ENCODE peak calls at places on chromosomes 13 and 19, in seven cellular contexts. B is cardiac fibroblast, I is fibroblast of lung, J is stomach, Q is uterus, R is MCF 10A, Z is AG04450. D is an unnamed sample.

GRCh38 chr13:29508130-29508873 is 87.2 kb downstream of the SLC7A1 start:
- DNase-seq in B (peak), I (peak), J (peak), Q (peak), R (peak), Z (peak), D (peak)

GRCh38 chr13:112647256-112647655 is 42.6 kb upstream of the ATP11A start:
- DNase-seq in B (no peak), I (no peak), J (no peak), Q (peak), R (no peak), Z (no peak), D (no peak)

GRCh38 chr19:5430237-5430636 is 25.0 kb upstream of the ZNRF4 start:
- DNase-seq in B (no peak), I (no peak), J (no peak), Q (no peak), R (no peak), Z (no peak), D (no peak)

GRCh38 chr13:28268800-28269223 is 130.5 kb downstream of the PAN3 start:
- DNase-seq in B (no peak), I (no peak), J (no peak), Q (no peak), R (no peak), Z (no peak), D (no peak)

GRCh38 chr13:108486096-108486495 is 143.3 kb upstream of the MYO16 start:
- DNase-seq in B (no peak), I (no peak), J (no peak), Q (no peak), R (no peak), Z (no peak), D (no peak)

GRCh38 chr13:86282450-86282849 is 483.2 kb upstream of the SLITRK6 start:
- DNase-seq in B (peak), I (peak), J (no peak), Q (no peak), R (peak), Z (no peak), D (no peak)

GRCh38 chr13:59038824-59039223 is 1124.9 kb downstream of the DIAPH3 start:
- DNase-seq in B (no peak), I (peak), J (no peak), Q (no peak), R (peak), Z (no peak), D (no peak)

GRCh38 chr13:113151745-113152707 is 6.4 kb upstream of the PROZ start:
- DNase-seq in B (peak), I (peak), J (no peak), Q (peak), R (no peak), Z (peak), D (peak)

GRCh38 chr19:10812196-10812595 is 23.8 kb downstream of the TMED1 start:
- DNase-seq in B (no peak), I (no peak), J (no peak), Q (no peak), R (no peak), Z (no peak), D (no peak)

GRCh38 chr19:2540251-2540645 is 64.3 kb downstream of the GADD45B start:
- DNase-seq in B (no peak), I (no peak), J (no peak), Q (no peak), R (no peak), Z (no peak), D (no peak)

GRCh38 chr19:2542341-2543069 is 66.6 kb downstream of the GADD45B start:
- DNase-seq in B (no peak), I (peak), J (no peak), Q (no peak), R (peak), Z (no peak), D (no peak)

GRCh38 chr19:2538096-2538757 is 62.3 kb downstream of the GADD45B start:
- DNase-seq in B (no peak), I (no peak), J (no peak), Q (no peak), R (no peak), Z (no peak), D (no peak)

GRCh38 chr19:2543463-2544442 is 67.8 kb downstream of the GADD45B start:
- DNase-seq in B (peak), I (peak), J (peak), Q (peak), R (peak), Z (peak), D (peak)

DNA sequence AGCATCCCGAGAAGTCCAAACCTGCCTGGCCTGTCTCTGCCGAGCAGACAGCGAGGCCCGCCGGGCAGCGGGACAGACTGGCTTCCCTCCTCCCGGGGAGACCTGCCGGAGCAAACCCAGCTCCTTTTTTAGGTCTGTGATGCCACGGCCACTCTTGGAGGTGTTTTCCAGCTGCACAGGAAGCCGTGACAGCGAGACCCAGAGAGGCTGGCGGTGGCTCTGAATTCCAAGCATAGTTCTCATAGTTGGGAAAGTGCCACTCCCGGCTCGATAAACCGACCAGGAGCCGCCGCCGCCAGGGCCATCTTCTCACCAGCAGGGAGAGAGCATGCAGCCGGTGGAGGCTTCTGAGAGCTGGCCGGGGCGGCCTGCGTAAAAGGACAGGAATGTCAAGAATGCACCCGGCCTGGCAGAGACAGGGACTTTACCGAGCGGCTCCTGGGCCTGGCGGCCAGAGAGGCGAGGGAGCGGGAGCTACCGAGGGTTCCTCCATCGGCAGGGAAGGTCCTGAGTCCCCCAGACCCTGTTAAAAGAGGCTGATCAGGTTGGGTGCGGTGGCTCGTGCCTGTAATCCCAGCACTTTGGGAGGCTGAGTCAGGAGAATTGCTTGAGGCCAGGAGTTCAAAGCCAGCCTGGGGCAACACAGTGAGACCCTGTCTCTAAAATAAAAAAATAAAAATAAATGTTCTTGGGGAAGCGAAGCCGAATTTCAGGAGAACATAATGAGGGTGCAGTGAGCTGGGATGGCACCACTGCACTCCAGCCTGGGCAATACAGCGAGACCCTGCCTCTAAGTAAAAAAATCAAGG is 64.9 kb downstream of the GADD45B start:
- DNase-seq in B (peak), I (peak), J (peak), Q (peak), R (peak), Z (peak), D (no peak)
- TF ChIP-seq CTCF in B (peak), I (peak), J (no peak), Q (peak), R (peak), Z (peak), D (no peak)

GRCh38 chr13:22061371-22061805 is 390.5 kb downstream of the FGF9 start:
- DNase-seq in B (no peak), I (no peak), J (no peak), Q (no peak), R (no peak), Z (no peak), D (peak)
- TF ChIP-seq CTCF in B (no peak), I (no peak), J (no peak), Q (no peak), R (no peak), Z (no peak), D (no peak)

DNA sequence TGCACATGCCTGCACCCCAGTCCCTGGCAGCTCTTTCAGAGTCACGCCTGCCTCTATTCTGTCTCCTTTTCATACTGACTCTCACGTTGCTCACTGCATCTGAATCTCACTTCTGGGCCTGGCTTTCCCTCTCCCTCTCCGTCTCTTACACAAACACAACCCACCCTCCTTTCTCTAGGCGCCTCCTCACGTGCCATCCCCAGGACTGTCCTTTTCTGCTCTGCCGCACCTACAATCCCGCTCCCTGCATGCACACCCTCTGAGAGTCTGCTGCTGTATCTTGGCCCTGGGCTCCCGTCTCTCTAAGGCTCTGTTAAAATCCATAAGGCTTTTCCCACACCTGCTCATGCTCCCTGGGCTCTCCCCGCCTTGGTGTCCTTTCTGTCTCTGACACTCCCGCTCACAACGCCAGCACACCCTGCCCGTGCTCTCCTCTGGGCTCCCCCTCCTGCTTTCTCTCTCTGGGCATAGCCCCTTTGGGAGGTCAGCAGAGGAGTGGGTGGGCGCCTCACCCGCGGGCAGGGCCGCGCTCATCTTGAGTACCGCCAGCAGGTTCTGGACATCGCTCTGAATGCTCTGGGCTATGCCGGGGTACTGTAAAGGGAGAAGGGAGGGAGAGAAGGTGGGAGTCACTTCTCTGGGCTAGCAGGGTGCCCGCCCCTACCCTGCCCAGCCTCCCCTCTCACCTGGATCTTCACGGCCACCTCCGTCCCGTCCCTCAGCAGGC is 12.7 kb upstream of the NUMBL start:
- DNase-seq in B (no peak), I (no peak), J (no peak), Q (no peak), R (no peak), Z (no peak), D (no peak)
- TF ChIP-seq CTCF in B (no peak), I (no peak), J (no peak), Q (no peak), R (no peak), Z (no peak), D (no peak)

GRCh38 chr13:22278336-22278929 is 607.6 kb downstream of the FGF9 start:
- DNase-seq in B (peak), I (peak), J (peak), Q (peak), R (no peak), Z (peak), D (peak)
- TF ChIP-seq CTCF in B (no peak), I (peak), J (no peak), Q (peak), R (peak), Z (peak), D (peak)